ENCODE peak calls at places on chromosome 19, in nine cellular contexts. Q, P, W, A, Z, M, K, O and U are unnamed samples.

GRCh38 chr19:38331728-38332127 is 3.9 kb upstream of the CATSPERG start:
- DNase-seq in W (no peak), Q (no peak), O (no peak), P (no peak), A (no peak), Z (no peak), M (no peak), K (no peak), U (no peak)

GRCh38 chr19:43725468-43725867 is 9.6 kb downstream of the IRGC start:
- DNase-seq in K (no peak), W (no peak), O (no peak), M (no peak), Z (no peak), A (no peak), Q (no peak), P (no peak), U (no peak)

GRCh38 chr19:6519289-6519688 is 11.5 kb upstream of the TNFSF9 start:
- DNase-seq in O (no peak), Q (peak), A (no peak), Z (peak), P (no peak), K (no peak), W (no peak), M (no peak), U (peak)

GRCh38 chr19:43780706-43781525 is at the start of gene KCNN4:
- DNase-seq in M (no peak), W (peak), Q (peak), K (peak), A (no peak), P (no peak), Z (peak), O (no peak), U (peak)

GRCh38 chr19:56253737-56254136 is 18.8 kb upstream of the EDDM13 start:
- DNase-seq in Z (peak), A (no peak), K (peak), Q (peak), W (peak), M (peak), P (peak), O (no peak), U (peak)

GRCh38 chr19:16447015-16447384 is 24.8 kb downstream of the EPS15L1 start:
- DNase-seq in Q (peak), Z (peak), K (peak), M (no peak), A (no peak), O (no peak), P (no peak), W (peak), U (no peak)

GRCh38 chr19:33434886-33435705 is 61.6 kb downstream of the CEBPG start:
- DNase-seq in Z (peak), O (no peak), P (peak), Q (no peak), K (peak), W (no peak), M (no peak), A (no peak), U (no peak)

GRCh38 chr19:47284324-47284899 is 9.7 kb downstream of the INAFM1 start:
- DNase-seq in M (peak), A (peak), Q (peak), O (peak), K (peak), Z (peak), W (peak), P (peak), U (peak)

GRCh38 chr19:21321134-21321533 is 8.1 kb downstream of the ZNF708 start:
- DNase-seq in M (no peak), K (no peak), Q (peak), P (no peak), O (no peak), Z (no peak), W (no peak), A (no peak), U (no peak)

GRCh38 chr19:43560687-43561086 is 14.6 kb downstream of the XRCC1 start:
- DNase-seq in M (no peak), A (no peak), P (no peak), W (peak), Z (no peak), O (no peak), K (peak), Q (no peak), U (no peak)

GRCh38 chr19:10334340-10335148 is 1.2 kb upstream of the RAVER1 start:
- DNase-seq in P (peak), Z (peak), Q (peak), K (peak), W (peak), O (peak), A (peak), M (no peak), U (peak)

GRCh38 chr19:17841371-17841809 is 6.4 kb downstream of the JAK3 start:
- DNase-seq in P (no peak), A (no peak), Z (no peak), O (no peak), W (no peak), Q (no peak), K (no peak), M (no peak), U (no peak)

GRCh38 chr19:45446944-45447343 is 20.9 kb upstream of the FOSB start:
- DNase-seq in O (no peak), Q (peak), K (no peak), P (no peak), Z (no peak), M (no peak), A (no peak), W (no peak), U (no peak)

GRCh38 chr19:18700501-18701249 is 17.2 kb downstream of the CRTC1 start:
- DNase-seq in Q (peak), A (peak), O (no peak), K (peak), Z (peak), M (peak), W (peak), P (peak), U (peak)

GRCh38 chr19:28242317-28242927 is 970.5 kb downstream of the UQCRFS1 start:
- DNase-seq in K (no peak), A (peak), O (peak), M (peak), Z (peak), P (peak), W (peak), Q (peak), U (no peak)

GRCh38 chr19:8355631-8356402 is 8.1 kb upstream of the ANGPTL4 start:
- DNase-seq in P (no peak), A (no peak), O (no peak), Z (peak), Q (peak), M (no peak), W (peak), K (peak), U (peak)

GRCh38 chr19:8609210-8610040 is 1.1 kb downstream of the ADAMTS10 start:
- DNase-seq in A (peak), Z (peak), M (no peak), K (peak), Q (no peak), P (peak), W (peak), O (no peak), U (no peak)

GRCh38 chr19:52897149-52897935 is at the start of gene ZNF320:
- DNase-seq in K (peak), M (peak), P (peak), W (peak), Q (peak), O (peak), A (peak), Z (peak), U (peak)

GRCh38 chr19:49573451-49573850 is 6.9 kb downstream of the NOSIP start:
- DNase-seq in K (no peak), M (no peak), Q (no peak), O (no peak), P (no peak), W (no peak), Z (no peak), A (no peak), U (no peak)

GRCh38 chr19:48095637-48096175 is 14.9 kb downstream of the PLA2G4C start:
- DNase-seq in P (no peak), K (no peak), M (no peak), O (no peak), A (no peak), Z (no peak), W (no peak), Q (no peak), U (no peak)

GRCh38 chr19:49403404-49404187 is 15.5 kb downstream of the KASH5 start:
- DNase-seq in Q (no peak), M (no peak), P (peak), A (no peak), W (no peak), K (no peak), Z (no peak), O (peak), U (peak)

GRCh38 chr19:16185123-16185924 is at the start of gene FAM32A:
- DNase-seq in O (peak), M (peak), W (peak), P (peak), A (peak), K (peak), Z (peak), Q (peak), U (peak)

GRCh38 chr19:47197141-47197540 is 33.9 kb downstream of the BBC3 start:
- DNase-seq in K (no peak), Q (no peak), P (no peak), W (no peak), O (no peak), Z (no peak), A (no peak), M (no peak), U (no peak)

GRCh38 chr19:47093841-47094240 is 19.7 kb downstream of the ZC3H4 start:
- DNase-seq in O (no peak), P (no peak), Z (no peak), M (no peak), W (no peak), K (no peak), Q (no peak), A (no peak), U (no peak)

GRCh38 chr19:33444993-33445751 is 71.7 kb downstream of the CEBPG start:
- DNase-seq in W (no peak), Q (no peak), P (no peak), M (no peak), Z (no peak), A (no peak), O (no peak), K (no peak), U (no peak)

GRCh38 chr19:46068345-46069258 is 27.8 kb upstream of the IGFL4 start:
- DNase-seq in M (no peak), O (no peak), Q (peak), W (no peak), A (no peak), K (peak), P (no peak), Z (peak), U (peak)

GRCh38 chr19:46410205-46411087 is 2.9 kb downstream of the CCDC8 start:
- DNase-seq in M (no peak), K (no peak), W (no peak), P (no peak), O (no peak), Q (no peak), Z (no peak), A (no peak), U (no peak)

GRCh38 chr19:39304701-39305571 is 8.7 kb downstream of the IFNL1 start:
- DNase-seq in Z (no peak), Q (no peak), K (no peak), M (no peak), P (no peak), W (peak), O (no peak), A (no peak), U (no peak)

GRCh38 chr19:18616023-18616422 is 3.4 kb downstream of the TMEM59L start:
- DNase-seq in Z (no peak), P (no peak), M (no peak), A (no peak), O (no peak), Q (no peak), W (no peak), K (no peak), U (no peak)

GRCh38 chr19:49425922-49426592 is 869 bp downstream of the GFY start:
- DNase-seq in W (peak), Q (no peak), Z (no peak), O (no peak), A (no peak), P (peak), K (no peak), M (no peak), U (peak)

GRCh38 chr19:31018951-31019350 is 330.3 kb downstream of the TSHZ3 start:
- DNase-seq in P (no peak), K (no peak), Z (no peak), Q (no peak), M (no peak), A (no peak), O (no peak), W (no peak), U (no peak)

GRCh38 chr19:44808463-44809371 is at the start of gene BCAM:
- DNase-seq in P (peak), Z (peak), K (peak), W (peak), A (peak), M (no peak), O (no peak), Q (peak), U (peak)

GRCh38 chr19:41530761-41531301 is 45.1 kb upstream of the CEACAM21 start:
- DNase-seq in Z (no peak), A (no peak), W (no peak), P (no peak), M (no peak), O (no peak), K (peak), Q (no peak), U (no peak)

GRCh38 chr19:34075661-34076091 is 96.6 kb upstream of the LSM14A start:
- DNase-seq in Q (no peak), A (no peak), P (no peak), O (no peak), W (no peak), Z (no peak), K (no peak), M (no peak), U (peak)

GRCh38 chr19:30212574-30212973 is 159.6 kb upstream of the ZNF536 start:
- DNase-seq in O (no peak), K (no peak), P (no peak), A (no peak), Z (no peak), W (no peak), M (no peak), Q (no peak), U (no peak)

GRCh38 chr19:49475995-49476880 is 2.2 kb downstream of the FLT3LG start:
- DNase-seq in P (peak), K (peak), M (no peak), Q (no peak), W (peak), O (no peak), A (peak), Z (peak), U (no peak)

GRCh38 chr19:40756502-40757110 is 5.6 kb downstream of the SNRPA start:
- DNase-seq in K (no peak), M (no peak), O (no peak), A (no peak), Z (no peak), P (no peak), Q (peak), W (no peak), U (peak)

GRCh38 chr19:58182577-58182988 is 278 bp upstream of the ZNF274 start:
- DNase-seq in P (no peak), Q (peak), W (peak), K (no peak), A (no peak), O (no peak), Z (no peak), M (no peak), U (no peak)

GRCh38 chr19:38543807-38544568 is 73.8 kb downstream of the MAP4K1 start:
- DNase-seq in O (peak), K (peak), W (peak), Z (peak), M (peak), P (no peak), Q (peak), A (no peak), U (peak)

DNA sequence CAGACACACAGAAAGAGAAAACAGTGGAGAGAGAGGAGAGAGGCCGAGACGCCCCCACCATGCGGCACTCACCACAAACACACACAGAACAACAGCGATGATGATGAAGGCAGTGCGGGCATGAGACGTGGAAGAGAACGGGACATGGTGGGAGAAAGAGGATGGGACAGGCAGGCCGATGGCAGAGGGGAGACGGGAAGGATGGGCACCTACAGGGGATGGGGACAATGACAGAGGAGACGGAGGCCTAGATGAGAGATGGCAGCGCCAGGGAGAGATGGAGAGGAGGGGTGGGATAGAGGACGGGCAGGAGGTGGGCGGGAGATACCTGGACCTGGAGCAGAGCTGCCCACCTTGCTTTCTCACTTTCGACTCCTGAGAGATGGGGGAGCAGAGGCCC is 1.1 kb upstream of the KLK14 start:
- DNase-seq in W (no peak), P (no peak), Q (no peak), M (no peak), Z (no peak), O (no peak), A (no peak), K (no peak), U (no peak)
- H3K4me3 ChIP-seq in W (no peak), P (no peak), Q (no peak), M (no peak), Z (no peak), O (no peak), A (no peak), K (no peak), U (no peak)

DNA sequence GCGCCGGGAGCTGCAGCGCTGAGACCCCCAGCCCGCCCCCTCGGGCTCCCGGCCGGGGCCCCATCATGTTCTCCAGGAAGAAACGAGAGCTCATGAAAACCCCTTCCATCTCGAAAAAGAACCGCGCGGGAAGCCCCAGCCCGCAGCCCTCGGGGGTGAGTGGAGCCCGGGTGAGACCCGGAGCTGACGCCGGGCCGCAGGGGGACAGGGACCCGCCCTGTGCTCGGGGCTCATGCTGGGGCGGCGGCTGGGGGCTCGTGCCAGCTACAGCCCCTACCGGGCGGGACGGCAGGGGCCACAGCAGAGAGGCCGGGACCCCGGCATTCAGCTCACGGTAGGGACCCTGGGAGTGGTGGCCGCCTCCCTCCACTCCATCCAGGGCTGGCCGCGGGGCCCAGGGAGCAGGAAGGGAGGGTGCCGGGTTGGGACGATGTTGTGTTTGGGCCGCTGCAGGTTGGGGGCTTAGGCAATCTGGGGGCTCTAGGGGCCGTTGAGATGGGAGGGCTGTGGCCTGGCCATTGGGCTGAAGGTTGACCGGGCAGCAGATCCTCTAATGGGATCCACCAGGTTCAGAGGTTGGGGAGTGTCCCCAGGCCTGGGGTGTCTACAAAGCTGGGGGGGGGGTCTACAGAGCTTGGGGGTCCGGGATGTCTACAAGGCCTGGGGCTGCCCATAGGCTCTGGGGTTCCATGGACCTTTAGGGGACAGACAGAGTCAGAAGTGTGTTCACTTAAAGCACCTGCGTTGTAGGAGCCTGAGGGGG is 555 bp downstream of the ARHGAP45 start:
- DNase-seq in A (no peak), K (no peak), W (peak), O (no peak), P (no peak), Z (no peak), M (no peak), Q (no peak), U (no peak)
- H3K9ac ChIP-seq in A (no peak), K (no peak), W (peak), O (peak), P (no peak), Z (no peak), M (peak), Q (no peak), U (peak)

GRCh38 chr19:3364501-3364858 is 1.9 kb upstream of the NFIC start:
- DNase-seq in Q (no peak), M (no peak), P (no peak), A (no peak), K (no peak), W (no peak), O (no peak), Z (no peak), U (no peak)

GRCh38 chr19:3363841-3364500 is 2.4 kb upstream of the NFIC start:
- DNase-seq in K (no peak), Q (no peak), O (no peak), Z (no peak), A (no peak), M (no peak), P (no peak), W (no peak), U (no peak)

GRCh38 chr19:3360494-3361383 is 5.6 kb upstream of the NFIC start:
- DNase-seq in A (no peak), W (peak), K (peak), O (no peak), Q (no peak), P (peak), Z (no peak), M (no peak), U (peak)

GRCh38 chr19:3361384-3362216 is 4.8 kb upstream of the NFIC start:
- DNase-seq in W (no peak), Z (no peak), M (no peak), A (no peak), P (no peak), O (no peak), Q (no peak), K (peak), U (no peak)

DNA sequence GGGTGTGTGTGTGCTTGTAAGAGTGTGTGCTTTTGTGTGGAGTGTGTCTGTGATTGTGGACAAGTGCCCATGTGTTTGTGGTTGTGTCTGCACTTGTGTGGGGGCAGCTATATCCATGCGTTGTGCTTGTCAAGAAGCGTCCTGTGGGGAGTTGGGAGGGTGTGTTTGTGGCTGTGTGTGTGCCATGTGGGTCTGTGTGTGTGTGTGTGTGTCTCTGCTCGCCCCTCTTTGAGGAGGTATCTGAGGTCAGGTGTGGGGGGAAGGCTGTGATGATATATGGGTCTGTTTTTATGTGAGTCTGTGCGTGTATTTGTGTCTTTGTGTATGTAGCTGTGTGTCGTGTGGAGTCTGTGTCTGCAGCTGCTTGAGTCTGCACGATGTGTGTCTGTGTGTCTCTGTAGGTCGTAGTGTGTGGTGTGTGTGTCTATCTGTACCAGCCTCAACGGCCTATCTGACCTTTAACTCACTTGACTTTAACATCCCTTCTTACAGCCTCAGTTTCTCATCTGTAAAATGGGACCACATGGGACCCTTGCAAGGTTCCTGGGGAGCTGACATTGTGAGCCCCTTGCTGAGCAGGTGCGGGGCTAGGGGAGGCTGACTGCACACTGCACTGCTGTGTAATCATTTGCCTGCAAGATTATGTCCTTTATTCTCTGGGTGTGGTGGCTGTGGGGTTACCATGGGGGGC is 4.0 kb upstream of the NFIC start:
- DNase-seq in W (no peak), Q (no peak), P (no peak), M (no peak), O (no peak), A (no peak), K (no peak), Z (no peak), U (no peak)
- H3K4me3 ChIP-seq in W (peak), Q (no peak), P (no peak), M (no peak), O (no peak), A (no peak), K (peak), Z (no peak), U (no peak)

GRCh38 chr19:35983177-35983576 is 11.8 kb upstream of the SDHAF1 start:
- DNase-seq in M (no peak), K (no peak), A (no peak), W (no peak), P (no peak), Z (no peak), Q (no peak), O (no peak), U (no peak)

GRCh38 chr19:35988824-35989223 is 6.2 kb upstream of the SDHAF1 start:
- DNase-seq in P (no peak), K (no peak), M (no peak), W (no peak), Q (no peak), A (no peak), Z (no peak), O (no peak), U (no peak)

GRCh38 chr19:35986111-35986510 is 8.9 kb upstream of the SDHAF1 start:
- DNase-seq in K (no peak), Q (no peak), A (no peak), O (no peak), M (no peak), W (no peak), P (no peak), Z (no peak), U (no peak)

GRCh38 chr19:35987571-35987896 is 7.5 kb upstream of the SDHAF1 start:
- DNase-seq in K (no peak), Z (no peak), W (no peak), O (no peak), A (no peak), M (no peak), P (no peak), Q (no peak), U (no peak)

GRCh38 chr19:35986664-35987570 is 8.1 kb upstream of the SDHAF1 start:
- DNase-seq in K (no peak), Z (no peak), M (no peak), W (peak), P (peak), Q (no peak), O (no peak), A (no peak), U (no peak)
- H3K9ac ChIP-seq in K (no peak), Z (no peak), M (no peak), W (no peak), P (no peak), Q (no peak), O (peak), A (peak), U (no peak)